ENCODE peak calls at places on chromosomes 6 and 20, in five cellular contexts. One of them, this sample, is unnamed.

GRCh38 chr6:33717857-33718552 is 6.5 kb upstream of the UQCC2 start:
- DNase-seq in H1: no peak
- DNase-seq in GM10248: no peak
- DNase-seq in iPS-NIHi11: no peak
- DNase-seq in HFFc6: no peak
- DNase-seq in this sample: no peak

GRCh38 chr6:116392158-116393032 is 21.6 kb downstream of the DSE start:
- DNase-seq in H1: no peak
- DNase-seq in GM10248: no peak
- DNase-seq in iPS-NIHi11: no peak
- DNase-seq in HFFc6: no peak
- DNase-seq in this sample: peak

GRCh38 chr6:117976030-117976651 is 69.1 kb downstream of the SLC35F1 start:
- DNase-seq in H1: no peak
- DNase-seq in GM10248: peak
- DNase-seq in iPS-NIHi11: peak
- DNase-seq in HFFc6: peak
- DNase-seq in this sample: peak

GRCh38 chr6:11785953-11786579 is 7.5 kb upstream of the ADTRP start:
- DNase-seq in H1: no peak
- DNase-seq in GM10248: peak
- DNase-seq in iPS-NIHi11: no peak
- DNase-seq in HFFc6: no peak
- DNase-seq in this sample: no peak

GRCh38 chr6:110338820-110339470 is 19.2 kb downstream of the METTL24 start:
- DNase-seq in H1: no peak
- DNase-seq in GM10248: no peak
- DNase-seq in iPS-NIHi11: no peak
- DNase-seq in HFFc6: no peak
- DNase-seq in this sample: no peak

GRCh38 chr6:150149146-150149545 is 6.3 kb downstream of the PPP1R14C start:
- DNase-seq in H1: no peak
- DNase-seq in GM10248: no peak
- DNase-seq in iPS-NIHi11: no peak
- DNase-seq in HFFc6: no peak
- DNase-seq in this sample: no peak

GRCh38 chr20:64161595-64162238 is 2.5 kb upstream of the MYT1 start:
- DNase-seq in H1: peak
- DNase-seq in GM10248: peak
- DNase-seq in iPS-NIHi11: peak
- DNase-seq in HFFc6: no peak
- DNase-seq in this sample: no peak

GRCh38 chr6:108755257-108756240 is 92.7 kb upstream of the ARMC2 start:
- DNase-seq in H1: no peak
- DNase-seq in GM10248: no peak
- DNase-seq in iPS-NIHi11: no peak
- DNase-seq in HFFc6: peak
- DNase-seq in this sample: no peak

GRCh38 chr6:105346052-105346451 is 56.8 kb downstream of the PREP start:
- DNase-seq in H1: no peak
- DNase-seq in GM10248: no peak
- DNase-seq in iPS-NIHi11: no peak
- DNase-seq in HFFc6: peak
- DNase-seq in this sample: no peak

GRCh38 chr6:27755768-27756167 is 156.4 kb downstream of the OR2B2 start:
- DNase-seq in H1: no peak
- DNase-seq in GM10248: no peak
- DNase-seq in iPS-NIHi11: no peak
- DNase-seq in HFFc6: no peak
- DNase-seq in this sample: no peak

GRCh38 chr20:46544576-46544975 is 5.9 kb downstream of the OCSTAMP start:
- DNase-seq in H1: no peak
- DNase-seq in GM10248: no peak
- DNase-seq in iPS-NIHi11: no peak
- DNase-seq in HFFc6: no peak
- DNase-seq in this sample: no peak

GRCh38 chr6:151370509-151371078 is 20.8 kb downstream of the ZBTB2 start:
- DNase-seq in H1: no peak
- DNase-seq in GM10248: no peak
- DNase-seq in iPS-NIHi11: peak
- DNase-seq in HFFc6: peak
- DNase-seq in this sample: no peak

GRCh38 chr6:5099537-5099936 is 14.4 kb downstream of the PPP1R3G start:
- DNase-seq in H1: no peak
- DNase-seq in GM10248: no peak
- DNase-seq in iPS-NIHi11: no peak
- DNase-seq in HFFc6: no peak
- DNase-seq in this sample: no peak

GRCh38 chr6:1281746-1282145 is 30.2 kb upstream of the FOXQ1 start:
- DNase-seq in H1: no peak
- DNase-seq in GM10248: no peak
- DNase-seq in iPS-NIHi11: no peak
- DNase-seq in HFFc6: no peak
- DNase-seq in this sample: no peak

GRCh38 chr6:154548130-154548830 is 37.8 kb upstream of the CNKSR3 start:
- DNase-seq in H1: no peak
- DNase-seq in GM10248: no peak
- DNase-seq in iPS-NIHi11: no peak
- DNase-seq in HFFc6: no peak
- DNase-seq in this sample: no peak

GRCh38 chr20:46652699-46653098 is 1.4 kb upstream of the SLC13A3 start:
- DNase-seq in H1: no peak
- DNase-seq in GM10248: no peak
- DNase-seq in iPS-NIHi11: no peak
- DNase-seq in HFFc6: peak
- DNase-seq in this sample: no peak

GRCh38 chr6:99882151-99882702 is 111.8 kb downstream of the MCHR2 start:
- DNase-seq in H1: no peak
- DNase-seq in GM10248: no peak
- DNase-seq in iPS-NIHi11: no peak
- DNase-seq in HFFc6: no peak
- DNase-seq in this sample: no peak

GRCh38 chr6:341914-342831 is 49.4 kb upstream of the IRF4 start:
- DNase-seq in H1: no peak
- DNase-seq in GM10248: peak
- DNase-seq in iPS-NIHi11: no peak
- DNase-seq in HFFc6: no peak
- DNase-seq in this sample: no peak

GRCh38 chr6:143621876-143622605 is 55.7 kb upstream of the PHACTR2 start:
- DNase-seq in H1: no peak
- DNase-seq in GM10248: no peak
- DNase-seq in iPS-NIHi11: no peak
- DNase-seq in HFFc6: peak
- DNase-seq in this sample: no peak

GRCh38 chr6:166174031-166174430 is 6.4 kb upstream of the TBXT start:
- DNase-seq in H1: no peak
- DNase-seq in GM10248: no peak
- DNase-seq in iPS-NIHi11: no peak
- DNase-seq in HFFc6: no peak
- DNase-seq in this sample: no peak

GRCh38 chr20:991850-992249 is 10.3 kb downstream of the RSPO4 start:
- DNase-seq in H1: no peak
- DNase-seq in GM10248: no peak
- DNase-seq in iPS-NIHi11: peak
- DNase-seq in HFFc6: no peak
- DNase-seq in this sample: no peak

This sample was measured in SK-N-MC.